ENCODE peak calls at places on chromosomes 7 and 10, in ten cellular contexts. B is suprapubic skin, W is body of pancreas, U is transverse colon, A is spleen, Q is ovary, V is IMR-90, C is tibial nerve, T is A549, S is lower leg skin. K is an unnamed sample.

GRCh38 chr7:133502498-133502897 is 249.6 kb downstream of the EXOC4 start:
- DNase-seq in S (no peak), C (no peak), Q (no peak), T (no peak), U (no peak), B (no peak), W (no peak), V (no peak), A (no peak), K (no peak)

GRCh38 chr7:33243319-33243881 is 114.0 kb downstream of the BBS9 start:
- DNase-seq in C (no peak), S (no peak), B (no peak), A (no peak), U (no peak), V (peak), T (peak), Q (no peak), W (peak), K (no peak)

GRCh38 chr10:60410970-60411369 is 21.3 kb upstream of the ANK3 start:
- DNase-seq in U (no peak), A (no peak), W (no peak), Q (no peak), B (no peak), C (no peak), S (no peak), V (peak), T (no peak), K (no peak)

GRCh38 chr10:90447836-90448235 is 410.0 kb downstream of the HTR7 start:
- DNase-seq in W (no peak), V (no peak), B (no peak), A (no peak), T (no peak), C (no peak), S (no peak), U (no peak), Q (no peak), K (no peak)

GRCh38 chr10:54587973-54588372 is 213.1 kb downstream of the PCDH15 start:
- DNase-seq in S (no peak), B (no peak), A (no peak), T (no peak), W (no peak), U (no peak), C (no peak), V (no peak), Q (no peak), K (no peak)

GRCh38 chr10:47346572-47347302 is 1.4 kb upstream of the RBP3 start:
- DNase-seq in S (no peak), W (no peak), V (no peak), A (peak), B (peak), Q (no peak), T (no peak), C (no peak), U (no peak), K (no peak)

GRCh38 chr7:26843696-26844095 is 20.7 kb downstream of the SKAP2 start:
- DNase-seq in B (no peak), Q (no peak), U (no peak), V (peak), C (no peak), W (no peak), A (no peak), S (no peak), T (peak), K (no peak)

GRCh38 chr10:66187096-66187733 is 738.6 kb upstream of the LRRTM3 start:
- DNase-seq in W (no peak), A (no peak), S (no peak), U (no peak), B (no peak), C (no peak), T (no peak), Q (no peak), V (no peak), K (no peak)

GRCh38 chr7:83546586-83546985 is 102.4 kb downstream of the SEMA3E start:
- DNase-seq in W (no peak), V (peak), B (no peak), A (no peak), C (no peak), Q (no peak), T (peak), S (no peak), U (no peak), K (no peak)

GRCh38 chr7:115094163-115094562 is 172.3 kb downstream of the MDFIC start:
- DNase-seq in W (no peak), Q (no peak), S (no peak), A (no peak), C (no peak), B (no peak), T (no peak), U (no peak), V (no peak), K (no peak)

GRCh38 chr10:89303161-89303560 is 1.3 kb downstream of the IFIT2 start:
- DNase-seq in V (no peak), Q (no peak), A (no peak), S (no peak), W (no peak), B (no peak), C (no peak), T (no peak), U (no peak), K (no peak)

GRCh38 chr10:125102821-125103220 is 57.5 kb downstream of the CTBP2 start:
- DNase-seq in C (no peak), T (no peak), S (no peak), W (peak), U (peak), A (peak), B (no peak), V (no peak), Q (no peak), K (no peak)

GRCh38 chr7:106562711-106563366 is 98.1 kb downstream of the CCDC71L start:
- DNase-seq in U (no peak), T (no peak), A (no peak), S (no peak), W (no peak), B (no peak), C (no peak), Q (no peak), V (no peak), K (no peak)

GRCh38 chr7:153835712-153836265 is 216.4 kb upstream of the DPP6 start:
- DNase-seq in C (no peak), S (no peak), A (no peak), U (peak), Q (no peak), B (no peak), W (peak), T (no peak), V (no peak), K (no peak)

GRCh38 chr7:159012353-159013069 is 132.2 kb downstream of the VIPR2 start:
- DNase-seq in U (peak), T (peak), W (peak), C (no peak), B (no peak), A (no peak), S (no peak), V (no peak), Q (no peak), K (no peak)

GRCh38 chr10:23110722-23111660 is 15.6 kb downstream of the MSRB2 start:
- DNase-seq in S (no peak), U (no peak), A (peak), W (no peak), B (no peak), C (no peak), V (no peak), Q (no peak), T (no peak), K (no peak)

GRCh38 chr10:95755511-95756004 is 405 bp upstream of the ENTPD1 start:
- DNase-seq in W (peak), V (no peak), T (peak), Q (no peak), A (peak), U (peak), C (no peak), B (peak), S (no peak), K (no peak)

GRCh38 chr10:124145109-124145860 is 51.9 kb upstream of the CHST15 start:
- DNase-seq in U (peak), W (peak), C (peak), A (peak), Q (peak), B (peak), V (no peak), S (peak), T (no peak), K (no peak)

GRCh38 chr7:139396323-139396951 is 36.7 kb downstream of the LUC7L2 start:
- DNase-seq in S (no peak), B (no peak), A (no peak), C (no peak), V (peak), T (no peak), U (no peak), W (no peak), Q (no peak), K (no peak)

GRCh38 chr7:128356546-128357365 is 4.7 kb downstream of the PRRT4 start:
- DNase-seq in Q (no peak), U (no peak), S (no peak), W (no peak), A (no peak), T (no peak), B (no peak), C (no peak), V (no peak), K (peak)

GRCh38 chr7:44193011-44193802 is 4.0 kb upstream of the GCK start:
- DNase-seq in S (no peak), V (no peak), W (no peak), C (no peak), U (no peak), A (no peak), T (no peak), B (no peak), Q (no peak), K (no peak)

GRCh38 chr7:35694161-35694783 is 663 bp downstream of the HERPUD2 start:
- DNase-seq in T (no peak), S (no peak), Q (no peak), V (peak), C (no peak), B (peak), U (no peak), A (no peak), W (peak), K (no peak)

GRCh38 chr7:41058986-41059741 is 643.7 kb downstream of the INHBA start:
- DNase-seq in U (no peak), S (no peak), B (no peak), C (no peak), T (no peak), Q (no peak), V (peak), A (no peak), W (peak), K (no peak)

GRCh38 chr7:11751807-11752389 is 80.1 kb downstream of the THSD7A start:
- DNase-seq in T (peak), C (no peak), A (no peak), V (no peak), B (no peak), Q (no peak), U (no peak), S (no peak), W (no peak), K (no peak)

GRCh38 chr7:19369182-19369581 is 224.0 kb upstream of the FERD3L start:
- DNase-seq in A (no peak), C (no peak), Q (no peak), S (no peak), V (no peak), T (no peak), W (no peak), B (no peak), U (no peak), K (no peak)

GRCh38 chr10:69043931-69044531 is 43.9 kb upstream of the SRGN start:
- DNase-seq in A (no peak), W (no peak), Q (no peak), B (no peak), S (no peak), V (no peak), C (no peak), T (no peak), U (no peak), K (no peak)

GRCh38 chr10:14698487-14699170 is 76.1 kb downstream of the FAM107B start:
- DNase-seq in B (no peak), C (no peak), A (no peak), Q (no peak), U (no peak), W (peak), T (no peak), S (peak), V (peak), K (no peak)

GRCh38 chr7:124929467-124930172 is at the start of gene POT1:
- DNase-seq in A (peak), V (peak), C (peak), B (peak), S (peak), W (peak), T (peak), Q (peak), U (peak), K (peak)
- TF ChIP-seq POLR2A in A (no peak), V (peak), C (peak), B (no peak), S (no peak), W (peak), T (peak), Q (peak), U (peak), K (no peak)

GRCh38 chr10:102400061-102400460 is 4.6 kb downstream of the NFKB2 start:
- DNase-seq in Q (no peak), U (no peak), B (no peak), V (no peak), C (no peak), W (no peak), S (no peak), A (peak), T (no peak), K (no peak)
- H3K4me3 ChIP-seq in Q (no peak), U (no peak), B (peak), V (no peak), C (no peak), W (no peak), S (no peak), A (no peak), T (no peak), K (peak)

GRCh38 chr7:46943996-46944395 is 637.9 kb downstream of the TNS3 start:
- DNase-seq in W (no peak), V (no peak), T (no peak), Q (no peak), C (no peak), S (no peak), A (no peak), U (no peak), B (no peak), K (no peak)
- TF ChIP-seq POLR2A in W (no peak), V (no peak), T (no peak), Q (no peak), C (no peak), S (no peak), A (no peak), U (no peak), B (no peak), K (no peak)

DNA sequence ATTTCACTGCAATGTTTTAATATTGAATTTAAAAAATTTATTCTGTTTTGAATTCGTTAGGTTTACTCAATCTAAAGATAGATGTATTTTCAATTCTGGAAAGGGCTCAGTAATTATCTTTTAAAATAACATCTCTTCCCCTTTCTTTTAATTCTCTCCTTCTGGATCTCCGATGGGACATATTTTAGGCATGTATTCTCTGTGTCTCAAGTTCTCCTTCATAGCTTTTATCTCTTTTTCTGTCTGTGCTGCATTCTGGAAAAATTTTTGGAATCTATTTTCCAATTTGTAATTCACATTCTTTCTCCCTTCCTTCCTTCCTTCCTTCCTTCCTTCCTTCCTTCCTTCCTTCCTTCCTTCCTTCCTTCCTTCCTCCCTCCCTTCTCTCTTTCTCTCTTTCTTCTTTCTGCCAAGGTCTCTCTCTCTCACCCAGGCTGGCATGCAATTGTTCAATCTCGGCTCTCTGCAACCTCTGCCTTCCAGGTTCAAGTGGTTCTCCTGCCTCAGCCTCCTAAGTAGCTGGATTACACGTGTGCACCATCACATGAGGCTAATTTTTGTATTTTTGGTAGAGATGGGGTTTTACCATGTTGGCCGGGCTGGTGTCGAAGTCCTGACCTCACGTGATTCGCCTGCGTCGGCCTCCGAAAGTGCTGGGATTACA is 98.5 kb upstream of the CTTNBP2 start:
- DNase-seq in B (no peak), W (no peak), Q (no peak), A (no peak), C (no peak), T (no peak), V (no peak), S (no peak), U (no peak), K (no peak)
- H3K4me3 ChIP-seq in B (no peak), W (no peak), Q (no peak), A (no peak), C (no peak), T (no peak), V (no peak), S (no peak), U (no peak), K (no peak)

GRCh38 chr10:79267449-79267848 is 79.8 kb upstream of the PPIF start:
- DNase-seq in U (no peak), B (no peak), W (no peak), C (no peak), A (no peak), V (no peak), S (no peak), Q (no peak), T (no peak), K (no peak)

GRCh38 chr10:79268100-79268670 is 79.1 kb upstream of the PPIF start:
- DNase-seq in C (no peak), B (no peak), W (no peak), S (no peak), A (no peak), Q (no peak), T (no peak), V (peak), U (no peak), K (no peak)

GRCh38 chr10:79264942-79265341 is 82.3 kb upstream of the PPIF start:
- DNase-seq in S (no peak), C (no peak), W (no peak), V (peak), A (no peak), T (no peak), B (no peak), U (no peak), Q (no peak), K (no peak)

GRCh38 chr10:79266092-79266491 is 81.2 kb upstream of the PPIF start:
- DNase-seq in Q (no peak), W (no peak), S (no peak), C (no peak), A (no peak), U (no peak), T (no peak), B (no peak), V (no peak), K (no peak)

GRCh38 chr10:79266543-79267312 is 80.5 kb upstream of the PPIF start:
- DNase-seq in W (peak), A (no peak), S (peak), T (no peak), B (no peak), V (peak), Q (peak), U (peak), C (peak), K (no peak)
- TF ChIP-seq POLR2A in W (peak), A (no peak), S (no peak), T (no peak), B (no peak), V (no peak), Q (no peak), U (no peak), C (no peak), K (no peak)

GRCh38 chr7:122303971-122304603 is 463 bp downstream of the FEZF1 start:
- DNase-seq in V (no peak), C (no peak), Q (no peak), A (peak), B (no peak), U (no peak), W (no peak), S (no peak), T (no peak), K (no peak)
- H3K4me3 ChIP-seq in V (no peak), C (no peak), Q (no peak), A (no peak), B (peak), U (no peak), W (no peak), S (no peak), T (no peak), K (peak)

DNA sequence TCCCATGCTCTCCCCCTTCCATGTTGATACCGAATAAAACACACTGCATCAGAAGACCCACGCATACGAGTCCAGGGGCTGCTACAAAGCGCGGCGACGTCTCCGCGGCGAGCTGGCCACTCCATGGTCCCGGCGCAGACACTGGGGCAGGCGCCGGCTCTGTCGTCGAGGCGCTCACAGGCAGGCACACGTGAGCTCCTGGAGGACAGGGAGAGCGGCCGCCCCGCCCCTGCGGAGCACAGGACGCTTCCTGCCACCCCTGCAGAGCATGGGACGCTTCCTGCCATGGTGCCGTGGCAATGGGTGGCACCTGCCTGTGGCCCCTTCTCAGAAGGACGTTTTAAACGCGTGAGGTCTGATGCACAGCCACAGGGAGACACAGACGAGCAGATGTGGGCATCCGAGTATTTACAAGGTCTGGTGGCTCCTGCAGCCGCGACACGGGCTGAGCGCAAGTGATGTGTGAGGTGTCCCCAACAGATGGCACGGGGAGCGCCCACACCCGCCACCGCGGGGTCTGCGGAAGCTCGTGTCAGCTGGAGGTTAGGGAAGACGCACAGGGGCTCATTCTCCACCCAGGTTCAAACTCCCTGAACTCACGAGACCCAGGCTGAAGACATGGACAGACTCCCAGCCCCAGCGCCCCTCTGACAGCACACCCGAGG is 21.4 kb upstream of the GPR146 start:
- DNase-seq in B (no peak), A (peak), S (no peak), V (no peak), C (no peak), Q (no peak), T (no peak), W (no peak), U (peak), K (no peak)
- TF ChIP-seq POLR2A in B (no peak), A (no peak), S (no peak), V (no peak), C (no peak), Q (no peak), T (no peak), W (no peak), U (no peak), K (no peak)

GRCh38 chr10:21510218-21511070 is 15.0 kb downstream of the SKIDA1 start:
- DNase-seq in C (no peak), A (no peak), U (no peak), T (no peak), Q (peak), W (no peak), B (no peak), V (no peak), S (no peak), K (no peak)
- H3K4me3 ChIP-seq in C (peak), A (peak), U (peak), T (no peak), Q (peak), W (no peak), B (peak), V (peak), S (no peak), K (peak)

GRCh38 chr10:73246783-73247508 is at the start of gene DNAJC9:
- DNase-seq in V (peak), C (peak), A (peak), W (peak), T (peak), U (peak), S (peak), B (peak), Q (peak), K (no peak)
- TF ChIP-seq POLR2A in V (peak), C (peak), A (peak), W (peak), T (peak), U (peak), S (no peak), B (peak), Q (peak), K (peak)

DNA sequence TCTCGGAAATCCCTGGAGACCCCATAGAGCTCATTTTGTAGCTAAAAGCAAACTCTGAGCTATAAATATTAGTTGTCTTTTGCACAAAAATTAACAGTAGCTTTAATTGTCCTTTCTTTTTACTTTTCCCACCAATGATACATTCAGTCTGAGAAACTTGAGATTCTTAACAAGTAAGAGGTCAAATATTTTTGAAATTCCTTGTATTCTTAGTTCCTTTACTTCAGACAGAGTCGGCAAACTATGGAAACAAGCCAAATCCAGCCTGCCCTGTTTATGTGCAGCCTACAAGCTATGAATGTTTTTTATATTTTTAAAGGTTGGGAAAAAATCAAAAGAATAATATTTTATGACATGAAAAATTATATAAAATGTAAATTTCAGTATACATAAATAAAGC is 146.6 kb downstream of the CTNNA3 start:
- DNase-seq in S (no peak), W (no peak), B (no peak), Q (no peak), U (no peak), V (peak), T (no peak), C (no peak), A (no peak), K (no peak)
- H3K4me3 ChIP-seq in S (no peak), W (no peak), B (no peak), Q (no peak), U (no peak), V (no peak), T (no peak), C (no peak), A (no peak), K (no peak)